ENCODE peak calls at places on chromosomes 12 and 14, in five cellular contexts. One of them, this sample, is unnamed.

GRCh38 chr12:106508966-106509365 is 73.8 kb upstream of the RFX4 start:
- DNase-seq in right atrium auricular region: no peak
- DNase-seq in epithelial cell of esophagus: no peak
- DNase-seq in B cell: no peak
- DNase-seq in BJ: no peak
- DNase-seq in this sample: no peak

GRCh38 chr14:58560208-58560607 is 77.6 kb upstream of the DACT1 start:
- DNase-seq in B cell: no peak
- DNase-seq in right atrium auricular region: no peak
- DNase-seq in epithelial cell of esophagus: peak; percentile 75
- DNase-seq in BJ: no peak
- DNase-seq in this sample: no peak

GRCh38 chr12:95218852-95219171 is 1.2 kb downstream of the VEZT start:
- DNase-seq in BJ: no peak
- DNase-seq in B cell: peak; percentile 29
- DNase-seq in epithelial cell of esophagus: peak; percentile 63
- DNase-seq in right atrium auricular region: no peak
- DNase-seq in this sample: no peak

GRCh38 chr14:93160353-93160801 is 24.3 kb downstream of the MOAP1 start:
- DNase-seq in epithelial cell of esophagus: peak; percentile 40
- DNase-seq in B cell: no peak
- DNase-seq in BJ: no peak
- DNase-seq in right atrium auricular region: no peak
- DNase-seq in this sample: peak; percentile 29

GRCh38 chr14:35285168-35285990 is 6.8 kb upstream of the PSMA6 start:
- DNase-seq in B cell: peak; percentile 53
- DNase-seq in epithelial cell of esophagus: peak; percentile 62
- DNase-seq in BJ: no peak
- DNase-seq in right atrium auricular region: no peak
- DNase-seq in this sample: no peak

GRCh38 chr12:31369712-31370521 is 44.0 kb upstream of the SINHCAF start:
- DNase-seq in right atrium auricular region: peak; percentile 68
- DNase-seq in BJ: peak; percentile 10
- DNase-seq in B cell: no peak
- DNase-seq in epithelial cell of esophagus: peak; percentile 73
- DNase-seq in this sample: no peak

GRCh38 chr12:110844551-110845395 is 2.0 kb upstream of the CCDC63 start:
- DNase-seq in BJ: no peak
- DNase-seq in B cell: no peak
- DNase-seq in epithelial cell of esophagus: peak; percentile 45
- DNase-seq in right atrium auricular region: no peak
- DNase-seq in this sample: no peak

GRCh38 chr12:29610473-29611174 is 113.1 kb upstream of the OVCH1 start:
- DNase-seq in BJ: no peak
- DNase-seq in right atrium auricular region: no peak
- DNase-seq in B cell: no peak
- DNase-seq in epithelial cell of esophagus: no peak
- DNase-seq in this sample: no peak

GRCh38 chr12:27293463-27293862 is 39.2 kb upstream of the BMAL2 start:
- DNase-seq in epithelial cell of esophagus: no peak
- DNase-seq in B cell: no peak
- DNase-seq in right atrium auricular region: no peak
- DNase-seq in BJ: no peak
- DNase-seq in this sample: no peak

GRCh38 chr14:63902375-63902976 is 49.7 kb downstream of the SYNE2 start:
- DNase-seq in B cell: no peak
- DNase-seq in epithelial cell of esophagus: no peak
- DNase-seq in right atrium auricular region: no peak
- DNase-seq in BJ: no peak
- DNase-seq in this sample: no peak

GRCh38 chr12:44431647-44432352 is 444.3 kb downstream of the NELL2 start:
- DNase-seq in right atrium auricular region: no peak
- DNase-seq in BJ: no peak
- DNase-seq in epithelial cell of esophagus: no peak
- DNase-seq in B cell: no peak
- DNase-seq in this sample: no peak

GRCh38 chr14:61489002-61489401 is 167.6 kb downstream of the PRKCH start:
- DNase-seq in right atrium auricular region: no peak
- DNase-seq in BJ: no peak
- DNase-seq in B cell: no peak
- DNase-seq in epithelial cell of esophagus: no peak
- DNase-seq in this sample: no peak

GRCh38 chr12:90514325-90514724 is 440.7 kb downstream of the CCER1 start:
- DNase-seq in right atrium auricular region: no peak
- DNase-seq in B cell: no peak
- DNase-seq in BJ: peak; percentile 40
- DNase-seq in epithelial cell of esophagus: no peak
- DNase-seq in this sample: no peak

GRCh38 chr14:38366374-38366773 is 110.5 kb upstream of the CLEC14A start:
- DNase-seq in BJ: no peak
- DNase-seq in B cell: no peak
- DNase-seq in epithelial cell of esophagus: no peak
- DNase-seq in right atrium auricular region: no peak
- DNase-seq in this sample: no peak

GRCh38 chr14:45906257-45906656 is 653.3 kb upstream of the MIS18BP1 start:
- DNase-seq in right atrium auricular region: no peak
- DNase-seq in B cell: no peak
- DNase-seq in epithelial cell of esophagus: no peak
- DNase-seq in BJ: no peak
- DNase-seq in this sample: no peak

GRCh38 chr14:91244501-91244901 is at the start of gene GPR68:
- DNase-seq in right atrium auricular region: peak; percentile 63
- DNase-seq in epithelial cell of esophagus: peak; percentile 35
- DNase-seq in BJ: no peak
- DNase-seq in B cell: no peak
- DNase-seq in this sample: peak; percentile 82

GRCh38 chr12:77070382-77071294 is 5.3 kb upstream of the E2F7 start:
- DNase-seq in BJ: no peak
- DNase-seq in epithelial cell of esophagus: no peak
- DNase-seq in right atrium auricular region: no peak
- DNase-seq in B cell: no peak
- DNase-seq in this sample: no peak

GRCh38 chr12:8078400-8078799 is 3.7 kb upstream of the NECAP1 start:
- DNase-seq in B cell: no peak
- DNase-seq in BJ: no peak
- DNase-seq in right atrium auricular region: no peak
- DNase-seq in epithelial cell of esophagus: peak; percentile 54
- DNase-seq in this sample: no peak

GRCh38 chr12:116201908-116202307 is 75.6 kb downstream of the MED13L start:
- DNase-seq in right atrium auricular region: no peak
- DNase-seq in BJ: no peak
- DNase-seq in B cell: no peak
- DNase-seq in epithelial cell of esophagus: no peak
- DNase-seq in this sample: no peak

GRCh38 chr12:25644964-25645363 is 91.9 kb upstream of the LMNTD1 start:
- DNase-seq in B cell: no peak
- DNase-seq in right atrium auricular region: no peak
- DNase-seq in epithelial cell of esophagus: no peak
- DNase-seq in BJ: no peak
- DNase-seq in this sample: no peak

DNA sequence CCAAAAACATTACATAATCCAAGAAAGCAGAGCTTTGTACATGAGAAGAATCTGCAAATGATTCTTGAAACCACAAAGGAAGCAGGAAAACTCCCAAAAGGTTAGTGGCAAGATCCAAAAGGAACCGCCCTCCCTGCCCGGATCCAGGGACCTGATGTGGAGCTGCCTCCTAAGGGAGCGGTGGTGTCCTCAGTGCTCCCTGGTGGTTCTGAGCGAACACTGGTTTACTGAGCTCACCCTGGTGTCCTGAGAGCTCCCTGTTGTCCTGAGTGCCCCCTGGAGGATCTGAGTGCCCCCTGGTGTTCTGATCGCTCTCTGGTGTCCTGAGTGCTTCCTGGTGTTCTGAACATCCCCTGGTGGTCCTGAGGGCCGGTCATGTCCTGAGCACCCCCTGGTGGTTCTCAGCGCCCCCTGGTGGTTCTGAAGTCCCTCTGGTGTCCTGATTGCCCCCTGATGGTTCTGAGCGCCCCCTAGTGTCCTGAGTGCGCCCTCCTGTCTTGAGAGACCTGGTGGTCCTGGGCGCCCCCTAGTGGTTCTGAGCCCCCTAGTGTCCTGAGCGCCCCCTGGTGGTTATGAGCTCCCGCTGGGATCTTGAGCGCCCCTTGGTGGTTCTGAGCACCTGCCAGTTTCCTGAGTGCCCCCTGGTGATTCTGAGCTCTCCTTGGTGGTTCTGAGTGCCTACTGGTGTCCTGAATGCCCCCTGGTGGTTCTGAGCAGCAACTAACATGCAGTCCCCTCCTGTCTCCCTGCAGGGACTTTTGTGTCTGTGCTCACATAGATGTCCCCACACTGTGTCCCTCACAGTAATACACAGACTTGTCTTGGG is 891.1 kb downstream of the TMEM121 start:
- DNase-seq in right atrium auricular region: no peak
- DNase-seq in B cell: peak; percentile 30
- DNase-seq in epithelial cell of esophagus: no peak
- DNase-seq in BJ: no peak
- DNase-seq in this sample: peak; percentile 73
- TF ChIP-seq CTCF in right atrium auricular region: peak; percentile 38
- TF ChIP-seq CTCF in B cell: peak; percentile 91
- TF ChIP-seq CTCF in epithelial cell of esophagus: peak; percentile 23
- TF ChIP-seq CTCF in BJ: peak; percentile 44
- TF ChIP-seq CTCF in this sample: peak; percentile 5

GRCh38 chr12:68364893-68365725 is 32.9 kb upstream of the MDM1 start:
- DNase-seq in epithelial cell of esophagus: peak; percentile 98
- DNase-seq in BJ: peak; percentile 97
- DNase-seq in right atrium auricular region: peak; percentile 97
- DNase-seq in B cell: peak; percentile 47
- DNase-seq in this sample: peak; percentile 97
- TF ChIP-seq CTCF in epithelial cell of esophagus: no peak
- TF ChIP-seq CTCF in BJ: peak; percentile 17
- TF ChIP-seq CTCF in right atrium auricular region: no peak
- TF ChIP-seq CTCF in B cell: no peak
- TF ChIP-seq CTCF in this sample: no peak

GRCh38 chr14:100748944-100749343 is 22.3 kb downstream of the DLK1 start:
- DNase-seq in right atrium auricular region: no peak
- DNase-seq in epithelial cell of esophagus: no peak
- DNase-seq in BJ: no peak
- DNase-seq in B cell: no peak
- DNase-seq in this sample: peak; percentile 51
- TF ChIP-seq CTCF in right atrium auricular region: no peak
- TF ChIP-seq CTCF in epithelial cell of esophagus: no peak
- TF ChIP-seq CTCF in BJ: no peak
- TF ChIP-seq CTCF in B cell: no peak
- TF ChIP-seq CTCF in this sample: no peak

GRCh38 chr14:95417492-95417891 is 97.8 kb upstream of the CLMN start:
- DNase-seq in BJ: no peak
- DNase-seq in B cell: no peak
- DNase-seq in right atrium auricular region: no peak
- DNase-seq in epithelial cell of esophagus: no peak
- DNase-seq in this sample: no peak
- TF ChIP-seq CTCF in BJ: no peak
- TF ChIP-seq CTCF in B cell: no peak
- TF ChIP-seq CTCF in right atrium auricular region: no peak
- TF ChIP-seq CTCF in epithelial cell of esophagus: peak; percentile 20
- TF ChIP-seq CTCF in this sample: no peak

DNA sequence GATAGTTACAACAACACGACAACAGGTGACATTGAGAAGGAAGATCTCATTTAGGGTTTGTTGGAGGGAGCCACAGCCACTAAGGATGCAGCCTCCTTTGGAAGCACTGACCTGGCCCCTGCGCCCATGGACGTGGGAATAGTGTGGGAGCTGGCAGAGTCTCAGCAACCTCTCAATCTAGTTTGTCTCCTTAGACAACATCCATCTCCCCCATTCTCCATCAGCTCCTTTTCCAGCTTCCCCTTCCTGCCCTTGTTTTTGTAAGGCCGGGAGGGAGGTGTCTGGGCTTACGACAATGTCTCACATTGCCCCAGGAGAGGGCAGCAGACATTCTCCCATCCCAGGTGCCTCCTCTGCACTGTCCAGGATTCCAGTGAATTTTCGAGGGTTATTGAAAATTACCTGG is 170.2 kb upstream of the PZP start:
- DNase-seq in B cell: no peak
- DNase-seq in right atrium auricular region: no peak
- DNase-seq in BJ: no peak
- DNase-seq in epithelial cell of esophagus: peak; percentile 68
- DNase-seq in this sample: no peak
- TF ChIP-seq CTCF in B cell: no peak
- TF ChIP-seq CTCF in right atrium auricular region: no peak
- TF ChIP-seq CTCF in BJ: peak; percentile 17
- TF ChIP-seq CTCF in epithelial cell of esophagus: peak; percentile 72
- TF ChIP-seq CTCF in this sample: no peak

DNA sequence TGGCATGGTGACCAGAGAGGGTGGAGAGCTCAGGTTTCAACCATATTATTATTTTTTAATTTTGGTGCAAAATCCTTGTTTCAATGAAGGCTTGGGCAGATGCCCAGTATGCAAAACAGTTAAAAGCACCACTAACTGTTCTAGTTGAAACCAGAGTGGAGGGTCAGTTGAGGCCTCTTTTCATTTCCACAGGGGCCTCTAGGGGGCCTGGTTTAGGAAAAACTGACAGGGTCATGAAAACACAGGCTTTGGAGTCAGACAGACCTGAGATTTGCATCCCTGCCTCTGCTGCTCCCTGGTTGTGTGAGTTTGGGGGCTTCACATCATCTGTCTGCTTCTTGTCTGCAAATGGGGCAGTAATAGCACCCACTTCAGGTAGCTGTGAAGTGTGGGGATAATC is 3.3 kb upstream of the RPH3A start:
- DNase-seq in right atrium auricular region: no peak
- DNase-seq in B cell: no peak
- DNase-seq in BJ: no peak
- DNase-seq in epithelial cell of esophagus: no peak
- DNase-seq in this sample: no peak
- TF ChIP-seq CTCF in right atrium auricular region: no peak
- TF ChIP-seq CTCF in B cell: no peak
- TF ChIP-seq CTCF in BJ: no peak
- TF ChIP-seq CTCF in epithelial cell of esophagus: no peak
- TF ChIP-seq CTCF in this sample: no peak